ENCODE peak calls at places on chromosomes 5 and 9, in six cellular contexts. H is neuronal stem cell, K is IMR-90, X is H9, Q is trophoblast cell, V is H1. S is an unnamed sample.

GRCh38 chr9:99000480-99001395 is 57.0 kb downstream of the COL15A1 start:
- DNase-seq in K (peak; percentile 85), Q (peak; percentile 82), V (no peak), X (peak; percentile 46), H (no peak), S (peak; percentile 84)

GRCh38 chr5:172451771-172452197 is 2.5 kb downstream of the SH3PXD2B start:
- DNase-seq in K (peak; percentile 90), Q (peak; percentile 98), H (no peak), V (no peak), X (peak; percentile 35), S (peak; percentile 92)

GRCh38 chr9:120528834-120529233 is 51.1 kb downstream of the CDK5RAP2 start:
- DNase-seq in H (no peak), V (no peak), K (no peak), X (peak; percentile 64), Q (no peak), S (no peak)

GRCh38 chr5:31291323-31291854 is 97.9 kb downstream of the CDH6 start:
- DNase-seq in X (peak; percentile 58), K (no peak), Q (no peak), V (peak; percentile 29), H (no peak), S (no peak)

GRCh38 chr9:136021891-136022681 is 60.9 kb upstream of the UBAC1 start:
- DNase-seq in Q (no peak), V (no peak), K (no peak), X (peak; percentile 29), H (no peak), S (no peak)

GRCh38 chr9:128073260-128073886 is 5.3 kb downstream of the SLC25A25 start:
- DNase-seq in Q (no peak), X (no peak), V (no peak), H (no peak), K (peak; percentile 46), S (peak; percentile 66)

GRCh38 chr5:1516615-1517601 is 6.9 kb downstream of the LPCAT1 start:
- DNase-seq in H (no peak), Q (peak; percentile 97), X (peak; percentile 30), K (peak; percentile 93), V (no peak), S (peak; percentile 86)

GRCh38 chr5:103461223-103461622 is 101.4 kb downstream of the NUDT12 start:
- DNase-seq in Q (no peak), K (peak; percentile 64), H (no peak), X (no peak), V (no peak), S (peak; percentile 12)

GRCh38 chr9:38074441-38074943 is 5.5 kb upstream of the SHB start:
- DNase-seq in Q (no peak), V (no peak), X (no peak), H (no peak), K (peak; percentile 61), S (no peak)

GRCh38 chr5:175729829-175730277 is 72.0 kb downstream of the HRH2 start:
- DNase-seq in V (peak; percentile 97), K (peak; percentile 85), X (peak; percentile 98), H (peak; percentile 96), Q (peak; percentile 80), S (peak; percentile 81)

GRCh38 chr5:135437796-135438560 is 9.2 kb downstream of the DCANP1 start:
- DNase-seq in K (peak; percentile 96), X (peak; percentile 21), H (no peak), Q (peak; percentile 95), V (no peak), S (peak; percentile 28)

GRCh38 chr9:136090768-136091581 is 4.1 kb downstream of the NACC2 start:
- DNase-seq in V (no peak), K (no peak), X (peak; percentile 38), H (no peak), Q (no peak), S (peak; percentile 7)

GRCh38 chr5:3517331-3517730 is 78.3 kb upstream of the IRX1 start:
- DNase-seq in K (no peak), Q (no peak), H (peak; percentile 36), X (peak; percentile 53), V (no peak), S (no peak)

GRCh38 chr5:143562935-143563334 is 159.4 kb upstream of the NR3C1 start:
- DNase-seq in H (no peak), V (no peak), Q (no peak), X (no peak), K (peak; percentile 86), S (peak; percentile 39)

GRCh38 chr9:26684029-26684428 is 208.6 kb downstream of the CAAP1 start:
- DNase-seq in X (no peak), V (no peak), K (no peak), H (no peak), Q (no peak), S (no peak)

GRCh38 chr9:127520941-127521918 is 69.9 kb downstream of the LRSAM1 start:
- DNase-seq in Q (no peak), K (peak; percentile 83), V (no peak), H (no peak), X (peak; percentile 75), S (peak; percentile 95)

GRCh38 chr9:108885643-108886348 is 23.7 kb downstream of the ACTL7A start:
- DNase-seq in Q (no peak), K (peak; percentile 84), X (no peak), V (no peak), H (no peak), S (peak; percentile 83)

DNA sequence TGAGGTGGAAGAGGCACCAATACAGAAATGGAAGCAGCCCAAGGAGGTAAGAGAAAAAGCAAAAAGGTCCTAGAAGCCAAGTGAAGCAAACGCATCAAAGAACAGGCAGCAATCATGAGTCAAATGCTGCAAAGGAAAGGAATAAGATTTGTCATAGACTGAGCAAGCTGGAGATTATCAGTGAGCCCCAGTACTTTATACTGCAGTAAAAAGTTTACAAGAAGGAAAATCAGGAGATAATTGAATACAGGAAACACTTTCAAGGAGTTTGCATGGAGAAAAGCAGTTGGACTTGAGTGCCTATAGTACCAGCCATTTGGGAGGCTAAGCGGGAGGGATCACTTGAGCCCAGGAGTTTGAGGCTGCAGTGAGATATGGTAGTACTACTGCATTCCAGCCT is 7.2 kb upstream of the HAVCR1 start:
- DNase-seq in Q (no peak), H (no peak), V (no peak), K (no peak), X (no peak), S (no peak)
- H3K14ac ChIP-seq in Q (no peak overlapping the region), H (no peak overlapping the region), V (no peak overlapping the region), K (no peak overlapping the region), X (no peak overlapping the region), S (no peak overlapping the region)

GRCh38 chr9:137368431-137369110 is 54.4 kb downstream of the EXD3 start:
- DNase-seq in V (no peak), Q (no peak), K (no peak), X (peak; percentile 26), H (no peak), S (no peak)

GRCh38 chr9:137369111-137369787 is 53.7 kb downstream of the EXD3 start:
- DNase-seq in H (no peak), X (peak; percentile 39), K (no peak), Q (no peak), V (no peak), S (no peak)

GRCh38 chr9:137366445-137366810 is 56.5 kb downstream of the EXD3 start:
- DNase-seq in V (no peak), H (no peak), K (no peak), X (no peak), Q (no peak), S (no peak)

GRCh38 chr9:137366891-137367381 is 56.0 kb downstream of the EXD3 start:
- DNase-seq in H (no peak), Q (no peak), K (no peak), V (no peak), X (peak; percentile 26), S (no peak)

DNA sequence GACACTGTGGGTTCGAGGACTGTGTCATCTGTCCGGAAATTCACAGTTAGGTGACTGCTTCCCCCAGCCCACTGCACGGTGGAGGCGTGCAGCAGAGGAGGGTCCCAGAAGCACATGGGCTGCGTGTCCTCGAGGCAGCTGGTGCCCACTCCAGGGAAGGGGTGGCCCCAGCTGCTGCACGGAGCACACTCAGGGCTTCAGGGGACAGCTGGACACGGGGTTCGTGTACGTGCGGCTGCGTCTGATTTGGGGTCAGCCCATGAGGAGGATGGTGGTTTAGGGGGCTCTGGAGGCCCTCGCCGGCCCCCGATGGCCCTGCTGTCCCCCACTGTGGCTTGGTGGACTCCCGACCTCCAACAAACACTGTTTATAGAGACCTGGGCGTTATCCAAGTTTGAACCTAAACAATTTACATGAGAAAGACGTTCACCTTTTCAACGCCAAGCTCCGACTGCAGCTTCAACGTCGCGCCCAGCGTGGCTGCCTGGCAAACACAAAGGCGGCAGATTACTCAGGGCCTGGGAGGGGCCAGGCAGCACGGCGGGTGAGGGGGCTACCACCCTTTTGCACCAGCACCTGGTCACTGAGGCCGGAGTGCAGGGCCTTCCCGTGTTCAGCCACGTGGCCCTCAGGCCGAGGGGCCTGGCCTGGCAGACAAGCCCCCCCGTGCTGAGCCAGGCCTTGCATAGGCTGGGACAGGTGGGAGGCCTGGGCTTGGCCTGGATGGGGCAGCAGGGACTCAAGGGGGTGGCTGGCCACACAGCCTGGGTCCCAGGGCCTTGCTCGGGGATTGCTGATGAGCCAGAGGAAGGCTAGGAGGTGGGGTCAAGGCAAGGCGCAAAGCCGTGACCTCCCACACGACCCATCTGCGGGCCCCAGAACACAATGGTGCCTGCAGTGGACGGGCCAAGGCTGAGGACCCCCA is 55.2 kb downstream of the EXD3 start:
- DNase-seq in V (no peak), X (peak; percentile 27), H (no peak), K (no peak), Q (no peak), S (no peak)
- H4K91ac ChIP-seq in V (no peak overlapping the region), X (no peak overlapping the region), H (peak overlapping the region; percentile 85), K (no peak overlapping the region), Q (no peak overlapping the region), S (peak overlapping the region; percentile 35)

DNA sequence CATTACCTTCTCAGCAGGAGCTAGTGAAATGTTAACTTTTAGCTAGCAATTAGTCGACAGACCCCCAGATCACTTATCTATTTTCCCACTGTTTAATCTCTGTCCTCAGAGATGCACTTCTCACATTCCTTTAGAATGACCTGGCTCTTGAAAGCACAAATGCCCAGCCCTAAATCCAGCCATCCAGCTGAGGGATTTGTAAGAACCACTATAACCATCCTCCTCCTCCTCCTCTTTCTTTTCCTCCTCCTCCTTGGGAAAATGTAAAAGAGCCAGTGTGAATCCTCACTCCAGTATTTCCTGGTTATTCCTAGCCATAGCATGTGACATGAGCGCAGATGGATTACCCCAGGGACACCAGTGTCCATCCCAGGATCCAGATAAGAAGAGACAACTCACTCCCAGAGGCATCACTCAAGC is 124.3 kb downstream of the ENC1 start:
- DNase-seq in K (peak; percentile 49), V (peak; percentile 34), H (no peak), Q (no peak), X (no peak), S (peak; percentile 71)
- H3K27ac ChIP-seq in K (no peak overlapping the region), V (no peak overlapping the region), H (peak overlapping the region; percentile 62), Q (peak overlapping the region; percentile 93), X (no peak overlapping the region), S (peak overlapping the region; percentile 27)

GRCh38 chr5:146848133-146848532 is 30.4 kb downstream of the PPP2R2B start:
- DNase-seq in X (no peak), Q (no peak), H (no peak), K (no peak), V (no peak), S (no peak)
- H3K14ac ChIP-seq in X (no peak overlapping the region), Q (no peak overlapping the region), H (no peak overlapping the region), K (no peak overlapping the region), V (no peak overlapping the region), S (no peak overlapping the region)

GRCh38 chr9:2199999-2200796 is 185.1 kb downstream of the SMARCA2 start:
- DNase-seq in X (peak; percentile 59), H (no peak), K (no peak), V (no peak), Q (no peak), S (no peak)
- H4K91ac ChIP-seq in X (no peak overlapping the region), H (no peak overlapping the region), K (no peak overlapping the region), V (peak overlapping the region; percentile 97), Q (no peak overlapping the region), S (peak overlapping the region; percentile 15)

GRCh38 chr5:124979174-124979573 is 232.7 kb upstream of the ZNF608 start:
- DNase-seq in K (peak; percentile 24), H (no peak), V (no peak), Q (peak; percentile 11), X (peak; percentile 54), S (peak; percentile 65)
- H3K27ac ChIP-seq in K (no peak overlapping the region), H (peak overlapping the region; percentile 73), V (no peak overlapping the region), Q (no peak overlapping the region), X (peak overlapping the region; percentile 8), S (no peak overlapping the region)

GRCh38 chr5:6424700-6425099 is 24.0 kb upstream of the UBE2QL1 start:
- DNase-seq in H (no peak), V (no peak), X (no peak), K (no peak), Q (no peak), S (no peak)
- H3K14ac ChIP-seq in H (no peak overlapping the region), V (no peak overlapping the region), X (no peak overlapping the region), K (no peak overlapping the region), Q (no peak overlapping the region), S (no peak overlapping the region)